ENCODE peak calls at places on chromosomes 5 and 9, in six cellular contexts. D is GM12865; L is Calu3; G is CD4-positive, alpha-beta T cell; N is astrocyte; A is foreskin fibroblast. I is an unnamed sample.

GRCh38 chr9:5612187-5612535 is 16.7 kb upstream of the RIC1 start:
- DNase-seq in D (no peak), L (no peak), G (no peak), N (no peak), A (no peak), I (no peak)

GRCh38 chr5:168818586-168818985 is 239.4 kb upstream of the PANK3 start:
- DNase-seq in D (no peak), L (no peak), G (no peak), N (no peak), A (no peak), I (no peak)

GRCh38 chr5:146772881-146773440 is 105.6 kb downstream of the PPP2R2B start:
- DNase-seq in D (no peak), L (no peak), G (no peak), N (peak), A (no peak), I (no peak)

GRCh38 chr5:178992291-178992895 is 2.7 kb downstream of the GRM6 start:
- DNase-seq in D (no peak), L (no peak), G (no peak), N (no peak), A (no peak), I (no peak)

GRCh38 chr5:139014726-139015125 is 139.6 kb upstream of the LRRTM2 start:
- DNase-seq in D (no peak), L (peak), G (no peak), N (peak), A (peak), I (peak)

GRCh38 chr5:127959152-127959764 is 124.3 kb upstream of the SLC12A2 start:
- DNase-seq in D (no peak), L (peak), G (no peak), N (peak), A (peak), I (peak)

GRCh38 chr5:180135967-180136641 is 64.5 kb upstream of the RNF130 start:
- DNase-seq in D (no peak), L (no peak), G (peak), N (no peak), A (no peak), I (no peak)

GRCh38 chr9:133374612-133375115 is 1.2 kb downstream of the SURF4 start:
- DNase-seq in D (no peak), L (no peak), G (no peak), N (peak), A (peak), I (no peak)

GRCh38 chr9:89483592-89484474 is 14.1 kb downstream of the SEMA4D start:
- DNase-seq in D (peak), L (no peak), G (peak), N (no peak), A (no peak), I (no peak)

GRCh38 chr5:155092318-155092717 is 78.8 kb downstream of the KIF4B start:
- DNase-seq in D (no peak), L (no peak), G (no peak), N (no peak), A (peak), I (no peak)

GRCh38 chr9:19306568-19306967 is 73.5 kb downstream of the RPS6 start:
- DNase-seq in D (no peak), L (no peak), G (no peak), N (no peak), A (no peak), I (no peak)

GRCh38 chr5:30103056-30104020 is 1090.1 kb upstream of the CDH6 start:
- DNase-seq in D (no peak), L (no peak), G (no peak), N (peak), A (no peak), I (no peak)

GRCh38 chr5:83281658-83282057 is 189.9 kb upstream of the VCAN start:
- DNase-seq in D (no peak), L (no peak), G (no peak), N (peak), A (peak), I (peak)

GRCh38 chr5:63697811-63698210 is 264.4 kb downstream of the HTR1A start:
- DNase-seq in D (no peak), L (no peak), G (no peak), N (no peak), A (no peak), I (no peak)

GRCh38 chr5:116528519-116529234 is 45.9 kb downstream of the SEMA6A start:
- DNase-seq in D (no peak), L (no peak), G (no peak), N (no peak), A (no peak), I (no peak)

GRCh38 chr5:170752257-170753215 is 31.0 kb upstream of the GABRP start:
- DNase-seq in D (no peak), L (peak), G (no peak), N (no peak), A (no peak), I (no peak)

GRCh38 chr9:101465330-101465915 is 29.8 kb upstream of the ALDOB start:
- DNase-seq in D (peak), L (peak), G (no peak), N (peak), A (peak), I (no peak)

GRCh38 chr9:14340994-14341393 is 27.1 kb upstream of the NFIB start:
- DNase-seq in D (no peak), L (no peak), G (no peak), N (no peak), A (no peak), I (no peak)

GRCh38 chr9:121835581-121836381 is 184.3 kb downstream of the DAB2IP start:
- DNase-seq in D (no peak), L (no peak), G (no peak), N (no peak), A (no peak), I (no peak)

GRCh38 chr5:151202381-151203139 is 21.3 kb downstream of the CCDC69 start:
- DNase-seq in D (peak), L (no peak), G (no peak), N (peak), A (peak), I (peak)

GRCh38 chr5:159855476-159856157 is 60.7 kb upstream of the ADRA1B start:
- DNase-seq in D (no peak), L (no peak), G (no peak), N (peak), A (no peak), I (no peak)

GRCh38 chr5:37552770-37553719 is 173.9 kb downstream of the WDR70 start:
- DNase-seq in D (no peak), L (peak), G (no peak), N (peak), A (peak), I (no peak)

GRCh38 chr9:131677445-131678180 is 62.3 kb downstream of the RAPGEF1 start:
- DNase-seq in D (peak), L (no peak), G (no peak), N (peak), A (peak), I (peak)

GRCh38 chr5:180047667-180048066 is 23.9 kb downstream of the RNF130 start:
- DNase-seq in D (no peak), L (no peak), G (no peak), N (no peak), A (peak), I (no peak)

GRCh38 chr9:91978739-91979414 is 28.8 kb upstream of the ROR2 start:
- DNase-seq in D (peak), L (peak), G (no peak), N (peak), A (peak), I (peak)

GRCh38 chr5:32020271-32020670 is 153.8 kb downstream of the GOLPH3 start:
- DNase-seq in D (peak), L (no peak), G (no peak), N (no peak), A (no peak), I (no peak)

GRCh38 chr9:14687042-14687719 is 6.1 kb downstream of the ZDHHC21 start:
- DNase-seq in D (no peak), L (no peak), G (no peak), N (peak), A (peak), I (no peak)

GRCh38 chr9:126690431-126691051 is 76.8 kb downstream of the LMX1B start:
- DNase-seq in D (peak), L (peak), G (peak), N (no peak), A (peak), I (no peak)
- TF ChIP-seq CTCF in D (peak), L (peak), G (peak), N (peak), A (peak), I (peak)

GRCh38 chr5:126486332-126486731 is 63.1 kb downstream of the GRAMD2B start:
- DNase-seq in D (no peak), L (no peak), G (no peak), N (no peak), A (no peak), I (no peak)
- TF ChIP-seq CTCF in D (no peak), L (no peak), G (no peak), N (no peak), A (no peak), I (no peak)

DNA sequence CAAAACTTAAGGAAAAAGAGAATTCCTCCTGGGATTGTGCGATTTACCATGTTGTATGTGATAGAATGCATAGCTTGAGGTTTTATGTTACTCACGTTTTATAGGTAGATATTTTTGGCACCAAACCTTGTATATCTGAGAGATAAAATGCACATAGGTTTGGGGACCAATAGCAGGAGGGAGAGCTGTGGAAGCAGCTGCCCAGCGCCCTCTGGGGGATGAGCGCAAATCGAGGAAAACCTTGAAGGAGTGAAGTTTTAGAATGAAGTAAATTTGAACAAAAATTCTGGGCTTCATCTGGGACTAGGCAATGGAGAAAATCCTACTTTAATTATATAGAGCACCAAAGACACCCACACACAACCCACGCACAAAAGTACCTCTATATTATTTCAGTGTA is 197.0 kb downstream of the ADCY2 start:
- DNase-seq in D (peak), L (no peak), G (no peak), N (no peak), A (no peak), I (no peak)
- TF ChIP-seq CTCF in D (peak), L (no peak), G (no peak), N (no peak), A (peak), I (peak)

DNA sequence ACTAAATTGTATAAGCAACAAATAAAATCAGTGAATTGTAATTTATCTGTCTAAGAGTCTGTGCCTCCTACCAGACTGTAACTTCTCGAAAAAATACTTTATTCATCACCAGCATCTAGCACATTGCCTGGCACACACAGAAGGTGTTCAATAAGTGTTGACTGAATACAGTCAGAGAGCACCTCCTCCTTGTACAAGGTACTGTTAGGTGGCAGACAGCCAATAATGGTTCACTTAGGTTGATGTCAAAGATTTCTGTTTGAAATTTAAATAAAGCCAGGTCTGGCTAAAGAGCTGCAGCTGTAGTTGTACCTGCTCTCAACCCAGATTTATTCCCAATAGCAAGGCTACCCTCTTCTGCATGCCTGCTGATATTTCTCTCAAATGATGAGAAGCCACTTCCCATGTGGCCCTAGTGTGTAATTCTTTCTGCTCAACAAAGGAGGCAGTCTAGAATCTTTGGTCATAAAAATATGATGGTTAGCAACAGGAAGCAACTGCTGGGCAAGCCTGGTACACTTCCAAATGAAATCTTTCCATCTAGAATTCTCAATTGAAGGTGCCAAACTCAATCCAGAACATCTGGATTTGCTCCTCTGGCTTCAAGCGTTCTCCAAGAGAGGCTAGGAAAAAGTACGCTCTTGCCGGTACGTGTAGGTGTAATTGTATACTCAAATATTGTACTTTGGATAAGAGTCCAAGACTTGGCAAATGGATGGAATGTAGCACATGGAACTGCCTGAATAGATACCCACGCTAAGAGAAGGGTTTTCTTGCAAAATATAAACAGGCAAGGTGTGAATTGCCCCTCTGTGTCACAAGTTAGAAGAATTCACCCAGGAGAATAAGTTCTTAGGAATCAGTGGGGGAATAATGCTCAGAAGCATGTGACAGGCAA is 95.6 kb downstream of the NR6A1 start:
- DNase-seq in D (no peak), L (no peak), G (no peak), N (no peak), A (no peak), I (no peak)
- TF ChIP-seq CTCF in D (no peak), L (no peak), G (no peak), N (no peak), A (no peak), I (no peak)